ENCODE peak calls at places on chromosome 14, in seven cellular contexts. Z is fibroblast of villous mesenchyme, P is type B pancreatic cell, T is endothelial cell, H is GM12865, V is AG10803, W is BJ. C is an unnamed sample.
A peak's percentile ranks its signal among the peaks of the same experiment; 100 is the strongest.

GRCh38 chr14:88422919-88423318 is 37.5 kb downstream of the SPATA7 start:
- DNase-seq in Z (peak; percentile 26), P (no peak), T (no peak), H (no peak), V (peak; percentile 68), W (peak; percentile 28), C (no peak)

GRCh38 chr14:68650403-68650994 is 142.4 kb downstream of the ZFP36L1 start:
- DNase-seq in Z (peak; percentile 60), P (no peak), T (no peak), H (no peak), V (peak; percentile 43), W (no peak), C (no peak)

GRCh38 chr14:70821581-70821915 is 12.2 kb upstream of the MAP3K9 start:
- DNase-seq in Z (no peak), P (no peak), T (no peak), H (no peak), V (no peak), W (no peak), C (no peak)

GRCh38 chr14:68305738-68306137 is 486.2 kb downstream of the RAD51B start:
- DNase-seq in Z (no peak), P (no peak), T (no peak), H (peak; percentile 88), V (no peak), W (no peak), C (no peak)

GRCh38 chr14:90272523-90272922 is 16.2 kb downstream of the PSMC1 start:
- DNase-seq in Z (peak; percentile 31), P (no peak), T (no peak), H (no peak), V (no peak), W (no peak), C (no peak)

GRCh38 chr14:52977798-52978197 is 26.9 kb upstream of the FERMT2 start:
- DNase-seq in Z (peak; percentile 37), P (no peak), T (no peak), H (no peak), V (no peak), W (no peak), C (no peak)

GRCh38 chr14:56989359-56989758 is 179.1 kb upstream of the OTX2 start:
- DNase-seq in Z (no peak), P (no peak), T (no peak), H (no peak), V (no peak), W (no peak), C (no peak)

GRCh38 chr14:53035796-53036195 is 84.9 kb upstream of the FERMT2 start:
- DNase-seq in Z (peak; percentile 65), P (no peak), T (no peak), H (no peak), V (peak; percentile 48), W (no peak), C (no peak)

GRCh38 chr14:53047302-53047701 is 96.5 kb upstream of the FERMT2 start:
- DNase-seq in Z (peak; percentile 92), P (no peak), T (no peak), H (no peak), V (no peak), W (no peak), C (no peak)

GRCh38 chr14:52918486-52918885 is 32.4 kb downstream of the FERMT2 start:
- DNase-seq in Z (no peak), P (no peak), T (no peak), H (peak; percentile 86), V (peak; percentile 64), W (no peak), C (peak; percentile 65)

GRCh38 chr14:46417066-46417465 is 234.5 kb downstream of the RPL10L start:
- DNase-seq in Z (no peak), P (no peak), T (no peak), H (no peak), V (no peak), W (no peak), C (no peak)

GRCh38 chr14:53356361-53357150 is 203.4 kb upstream of the DDHD1 start:
- DNase-seq in Z (peak; percentile 65), P (no peak), T (no peak), H (no peak), V (no peak), W (no peak), C (no peak)

GRCh38 chr14:104428333-104428851 is 151.2 kb upstream of the C14orf180 start:
- DNase-seq in Z (no peak), P (peak; percentile 56), T (no peak), H (no peak), V (no peak), W (no peak), C (no peak)

GRCh38 chr14:80186301-80186800 is 25.0 kb downstream of the DIO2 start:
- DNase-seq in Z (no peak), P (no peak), T (no peak), H (no peak), V (no peak), W (no peak), C (no peak)

GRCh38 chr14:85416771-85417170 is 113.2 kb upstream of the FLRT2 start:
- DNase-seq in Z (peak; percentile 81), P (no peak), T (no peak), H (no peak), V (peak; percentile 80), W (no peak), C (no peak)

GRCh38 chr14:50260072-50260471 is 28.7 kb upstream of the SOS2 start:
- DNase-seq in Z (no peak), P (no peak), T (no peak), H (no peak), V (no peak), W (no peak), C (no peak)

DNA sequence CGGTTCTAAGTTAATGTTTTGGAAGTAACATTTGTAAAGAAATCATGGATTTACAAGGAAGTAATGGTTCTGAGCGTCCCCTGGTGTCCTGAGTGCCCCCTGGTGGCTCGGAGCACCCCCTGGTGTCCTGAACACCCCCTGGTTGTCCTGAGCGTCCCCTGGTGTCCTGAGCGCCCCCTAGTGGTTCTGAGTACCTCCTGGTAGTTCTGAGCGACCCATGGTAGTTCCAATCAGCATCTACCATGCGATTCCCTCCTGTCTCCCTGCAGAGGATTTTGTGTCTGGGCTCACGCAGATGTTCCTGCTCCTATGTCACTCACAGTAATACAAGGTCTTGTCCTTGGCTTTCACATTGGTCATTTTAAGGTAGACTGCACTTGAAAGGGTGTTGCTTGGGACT is 1352.9 kb downstream of the TMEM121 start:
- DNase-seq in Z (no peak), P (no peak), T (no peak), H (peak; percentile 89), V (no peak), W (no peak), C (peak; percentile 63)
- TF ChIP-seq CTCF in Z (peak; percentile 42), P (no peak), T (no peak), H (peak; percentile 93), V (no peak), W (peak; percentile 8), C (peak; percentile 95)

GRCh38 chr14:101351146-101351545 is 210.1 kb upstream of the DIO3 start:
- DNase-seq in Z (no peak), P (peak; percentile 51), T (no peak), H (no peak), V (no peak), W (no peak), C (no peak)

GRCh38 chr14:101351769-101352168 is 209.5 kb upstream of the DIO3 start:
- DNase-seq in Z (no peak), P (peak; percentile 34), T (no peak), H (no peak), V (no peak), W (no peak), C (no peak)

GRCh38 chr14:101350021-101350420 is 211.3 kb upstream of the DIO3 start:
- DNase-seq in Z (no peak), P (peak; percentile 32), T (no peak), H (no peak), V (no peak), W (no peak), C (no peak)

GRCh38 chr14:101349108-101349507 is 212.2 kb upstream of the DIO3 start:
- DNase-seq in Z (no peak), P (peak; percentile 51), T (no peak), H (no peak), V (no peak), W (no peak), C (no peak)

DNA sequence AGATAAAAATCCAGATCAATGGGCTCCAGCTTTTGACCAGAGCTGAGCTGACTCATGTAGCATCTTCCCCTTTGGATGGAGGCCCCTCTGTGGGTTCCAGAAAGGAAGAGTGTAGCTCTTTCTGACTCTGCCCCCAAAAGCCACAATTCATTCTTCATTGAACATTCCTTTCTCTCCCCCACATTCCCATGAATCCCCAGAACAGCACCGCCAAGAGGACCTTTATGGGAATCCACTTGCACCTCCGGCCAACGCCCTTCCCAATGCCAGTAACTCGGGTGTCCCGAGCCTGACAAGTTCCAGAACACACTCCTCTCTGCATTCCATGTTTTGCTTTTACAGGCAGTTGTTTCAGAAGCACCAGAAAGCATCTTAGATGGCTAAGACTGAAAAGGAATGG is 210.6 kb upstream of the DIO3 start:
- DNase-seq in Z (peak; percentile 39), P (peak; percentile 24), T (no peak), H (no peak), V (no peak), W (no peak), C (no peak)
- TF ChIP-seq CTCF in Z (peak; percentile 3), P (no peak), T (no peak), H (no peak), V (no peak), W (no peak), C (no peak)

DNA sequence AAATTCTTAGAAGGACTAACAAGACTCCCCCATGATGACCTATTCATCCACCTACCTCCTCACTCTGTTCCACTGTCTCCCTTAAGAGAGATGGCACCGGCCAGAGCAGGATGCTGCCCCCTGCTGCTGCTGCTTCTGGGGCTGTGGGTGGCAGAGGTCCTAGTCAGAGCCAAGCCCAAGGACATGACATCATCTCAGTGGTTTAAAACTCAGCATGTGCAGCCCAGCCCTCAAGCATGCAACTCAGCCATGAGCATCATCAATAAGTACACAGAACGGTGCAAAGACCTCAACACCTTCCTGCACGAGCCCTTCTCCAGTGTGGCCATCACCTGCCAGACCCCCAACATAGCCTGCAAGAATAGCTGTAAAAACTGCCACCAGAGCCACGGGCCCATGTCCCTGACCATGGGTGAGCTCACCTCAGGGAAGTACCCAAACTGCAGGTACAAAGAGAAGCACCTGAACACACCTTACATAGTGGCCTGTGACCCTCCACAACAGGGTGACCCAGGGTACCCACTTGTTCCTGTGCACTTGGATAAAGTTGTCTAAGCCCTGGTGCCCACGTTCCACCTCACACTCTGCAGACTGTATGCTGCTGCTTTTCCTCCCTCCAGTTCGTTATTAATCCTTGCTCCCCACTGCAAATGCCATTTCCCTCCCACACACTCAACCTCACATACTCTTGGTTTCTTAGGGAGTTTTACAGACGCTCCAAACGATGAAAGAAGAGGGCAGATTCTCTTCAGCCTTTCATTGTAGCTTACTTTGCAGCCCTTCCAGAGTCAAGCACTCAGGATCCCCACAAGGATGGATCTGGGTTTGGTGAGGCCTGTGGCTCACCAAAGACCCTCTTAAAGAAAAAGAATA is at the start of gene RNASE8:
- DNase-seq in Z (no peak), P (no peak), T (no peak), H (no peak), V (peak; percentile 49), W (no peak), C (no peak)
- TF ChIP-seq CTCF in Z (peak; percentile 15), P (no peak), T (no peak), H (no peak), V (peak; percentile 25), W (peak; percentile 39), C (no peak)

DNA sequence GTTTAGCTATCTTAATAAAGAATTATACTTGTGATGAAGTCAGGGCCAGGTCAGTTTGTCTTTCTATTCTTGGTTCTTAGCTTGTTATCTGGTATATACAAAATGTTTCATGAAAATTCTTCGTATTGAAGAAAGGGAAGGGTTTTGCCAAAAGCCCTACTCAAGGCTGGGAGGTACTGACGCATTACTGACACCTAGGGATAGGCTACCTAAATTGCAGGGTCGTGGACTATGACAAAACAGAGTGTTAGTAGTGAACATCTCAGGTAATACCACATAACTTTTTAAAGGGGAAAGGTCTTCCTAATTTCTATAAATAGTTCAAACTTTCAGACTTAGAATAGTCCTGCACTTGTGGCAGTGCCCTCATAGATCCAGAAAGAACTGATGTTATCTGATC is 246.3 kb downstream of the RGS6 start:
- DNase-seq in Z (no peak), P (no peak), T (no peak), H (no peak), V (no peak), W (no peak), C (no peak)
- TF ChIP-seq CTCF in Z (no peak), P (no peak), T (no peak), H (peak; percentile 11), V (no peak), W (no peak), C (no peak)

C was measured in GM13977.